ENCODE peak calls at places on chromosomes 7 and 10, in ten cellular contexts. V, P, A, T, Z, B, C, K, G and X are unnamed samples.

GRCh38 chr7:15667999-15668398 is 18.5 kb downstream of the MEOX2 start:
- DNase-seq in A (no peak), C (no peak), B (no peak), V (no peak), G (no peak), P (no peak), Z (no peak), T (no peak), K (no peak), X (no peak)

GRCh38 chr10:3027866-3028265 is 39.5 kb upstream of the PFKP start:
- DNase-seq in T (no peak), G (no peak), B (no peak), Z (no peak), K (no peak), C (no peak), P (no peak), A (no peak), V (no peak), X (no peak)

GRCh38 chr7:105587899-105588690 is 6.8 kb upstream of the EFCAB10 start:
- DNase-seq in T (no peak), B (no peak), Z (peak), V (no peak), K (no peak), G (peak), C (no peak), P (no peak), A (no peak), X (no peak)

GRCh38 chr10:110356628-110357245 is 52.0 kb upstream of the SMNDC1 start:
- DNase-seq in G (no peak), P (no peak), C (no peak), Z (peak), T (peak), A (peak), B (peak), K (no peak), V (peak), X (peak)

GRCh38 chr7:27745064-27745583 is 5.2 kb downstream of the TAX1BP1 start:
- DNase-seq in G (peak), T (no peak), Z (peak), K (peak), P (peak), C (peak), A (peak), B (no peak), V (peak), X (no peak)

GRCh38 chr7:149731207-149731955 is 42.0 kb downstream of the ZNF467 start:
- DNase-seq in V (no peak), P (no peak), G (no peak), A (no peak), C (no peak), Z (no peak), B (no peak), T (no peak), K (no peak), X (no peak)

GRCh38 chr7:109213081-109213480 is 643.4 kb downstream of the DNAJB9 start:
- DNase-seq in Z (no peak), K (no peak), C (no peak), B (no peak), A (no peak), G (no peak), T (no peak), V (no peak), P (no peak), X (no peak)

GRCh38 chr7:1910827-1911226 is 240.8 kb downstream of the ELFN1 start:
- DNase-seq in K (no peak), T (no peak), B (no peak), C (no peak), V (no peak), A (no peak), Z (no peak), G (no peak), P (no peak), X (no peak)

GRCh38 chr10:23094786-23095403 is 484 bp upstream of the MSRB2 start:
- DNase-seq in T (no peak), B (no peak), C (no peak), Z (no peak), A (no peak), P (no peak), K (peak), V (no peak), G (peak), X (no peak)

GRCh38 chr7:133633055-133633454 is 380.2 kb downstream of the EXOC4 start:
- DNase-seq in G (peak), T (no peak), B (no peak), V (peak), A (peak), C (no peak), K (peak), Z (no peak), P (no peak), X (no peak)

GRCh38 chr10:51079766-51080165 is 5.5 kb downstream of the PRKG1 start:
- DNase-seq in Z (no peak), C (no peak), A (no peak), V (no peak), G (no peak), K (no peak), P (no peak), T (no peak), B (no peak), X (no peak)

GRCh38 chr7:17456541-17456940 is 158.1 kb downstream of the AHR start:
- DNase-seq in T (no peak), V (no peak), K (peak), B (no peak), C (no peak), Z (no peak), G (no peak), A (no peak), P (no peak), X (no peak)

GRCh38 chr10:27068217-27068891 is 31.9 kb downstream of the ANKRD26 start:
- DNase-seq in K (no peak), B (no peak), G (no peak), V (no peak), T (no peak), P (no peak), C (no peak), Z (no peak), A (no peak), X (no peak)

GRCh38 chr10:27072436-27073114 is 27.7 kb downstream of the ANKRD26 start:
- DNase-seq in T (no peak), P (no peak), K (no peak), V (no peak), C (no peak), B (no peak), G (no peak), Z (no peak), A (no peak), X (no peak)
- TF ChIP-seq CTCF in T (no peak), P (peak), K (no peak), V (peak), C (peak), B (no peak), G (no peak), Z (no peak), A (no peak), X (no peak)

GRCh38 chr10:61964059-61964709 is 62.7 kb downstream of the ARID5B start:
- DNase-seq in P (no peak), K (no peak), C (no peak), T (no peak), V (no peak), Z (peak), B (no peak), A (no peak), G (no peak), X (no peak)
- TF ChIP-seq CTCF in P (no peak), K (no peak), C (no peak), T (no peak), V (no peak), Z (no peak), B (no peak), A (no peak), G (no peak), X (no peak)

GRCh38 chr10:69022611-69023010 is 34.0 kb downstream of the KIFBP start:
- DNase-seq in T (no peak), P (no peak), C (no peak), A (no peak), Z (no peak), B (no peak), V (no peak), K (no peak), G (no peak), X (no peak)
- TF ChIP-seq CTCF in T (no peak), P (no peak), C (no peak), A (no peak), Z (no peak), B (no peak), V (no peak), K (no peak), G (no peak), X (no peak)

DNA sequence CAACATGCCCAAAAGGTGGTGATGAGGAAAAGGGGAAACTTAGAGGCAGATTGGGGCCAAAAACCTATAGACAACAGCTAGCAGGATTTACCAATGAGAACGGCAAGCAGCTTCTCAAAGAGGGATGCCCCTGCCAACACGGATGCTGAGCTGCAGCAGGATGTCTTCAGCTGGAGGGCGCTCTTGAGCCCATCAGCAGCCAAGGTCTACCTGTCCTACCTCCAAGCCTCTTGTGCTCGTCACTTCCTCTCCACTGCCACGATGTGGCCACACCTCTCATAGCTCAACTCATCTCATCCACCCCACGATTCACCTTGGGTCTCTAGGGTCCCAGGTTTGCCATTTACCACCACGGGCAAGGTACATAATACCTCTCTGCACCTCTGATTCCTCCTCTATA is 36.5 kb downstream of the DLG5 start:
- DNase-seq in P (no peak), G (no peak), C (no peak), V (no peak), B (no peak), A (no peak), K (no peak), Z (no peak), T (no peak), X (no peak)
- TF ChIP-seq CTCF in P (no peak), G (no peak), C (no peak), V (peak), B (peak), A (no peak), K (no peak), Z (no peak), T (no peak), X (no peak)

DNA sequence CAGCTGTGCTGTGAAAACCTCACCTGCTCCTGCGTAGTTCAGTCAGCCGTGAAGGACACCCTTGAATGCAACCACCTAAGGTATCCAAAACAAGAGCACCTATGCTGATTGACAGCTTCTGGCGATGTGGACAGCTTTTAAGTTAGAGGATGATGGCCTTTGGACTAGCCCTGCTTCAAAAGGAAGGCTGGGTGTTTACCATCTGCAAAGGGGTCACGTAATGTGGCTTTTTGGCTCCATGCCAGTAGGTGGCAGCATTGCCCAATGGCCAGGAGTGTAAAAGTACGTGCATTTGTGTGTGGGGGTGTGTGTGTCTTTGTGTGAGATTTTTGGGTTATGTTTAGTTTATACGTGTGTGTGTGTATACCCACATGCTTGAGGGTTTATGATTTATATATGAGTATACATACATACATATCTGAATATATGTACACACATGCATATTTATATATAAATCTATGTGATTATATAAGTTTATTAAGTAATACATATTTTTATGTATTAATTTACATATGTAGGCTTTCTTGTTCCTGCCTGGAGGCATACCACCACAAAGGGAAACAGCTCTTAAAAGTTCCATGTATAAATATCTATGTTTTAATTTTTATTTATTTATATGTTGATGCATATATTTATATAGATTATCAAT is 236.3 kb upstream of the ANKRD30A start:
- DNase-seq in Z (peak), T (no peak), A (peak), P (peak), K (peak), G (peak), V (peak), B (peak), C (no peak), X (peak)
- TF ChIP-seq CTCF in Z (peak), T (no peak), A (peak), P (peak), K (peak), G (no peak), V (peak), B (peak), C (no peak), X (peak)

DNA sequence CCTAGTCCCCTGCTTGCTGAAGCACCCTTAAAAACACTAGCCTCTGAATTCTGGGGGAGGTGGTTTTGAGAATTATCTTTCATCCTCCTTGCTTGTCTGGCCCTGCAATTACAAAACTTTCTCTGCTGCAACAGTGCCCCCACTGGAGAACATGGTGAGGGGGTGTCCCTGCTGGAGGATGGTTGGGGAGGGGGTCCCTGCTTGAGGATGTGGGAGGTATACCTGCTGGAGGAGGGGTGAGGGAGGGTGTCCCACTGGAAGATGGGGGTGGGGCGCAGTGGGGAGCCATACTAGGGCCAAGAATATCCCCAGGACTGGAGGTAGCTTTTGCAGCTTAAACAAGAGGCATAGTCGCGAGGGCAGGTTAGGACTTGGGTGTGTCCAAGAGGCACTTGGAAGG is 3.2 kb upstream of the POLM start:
- DNase-seq in K (no peak), G (no peak), P (no peak), A (no peak), B (no peak), Z (no peak), T (no peak), C (no peak), V (no peak), X (no peak)
- TF ChIP-seq CTCF in K (no peak), G (no peak), P (peak), A (no peak), B (peak), Z (peak), T (no peak), C (peak), V (no peak), X (peak)

DNA sequence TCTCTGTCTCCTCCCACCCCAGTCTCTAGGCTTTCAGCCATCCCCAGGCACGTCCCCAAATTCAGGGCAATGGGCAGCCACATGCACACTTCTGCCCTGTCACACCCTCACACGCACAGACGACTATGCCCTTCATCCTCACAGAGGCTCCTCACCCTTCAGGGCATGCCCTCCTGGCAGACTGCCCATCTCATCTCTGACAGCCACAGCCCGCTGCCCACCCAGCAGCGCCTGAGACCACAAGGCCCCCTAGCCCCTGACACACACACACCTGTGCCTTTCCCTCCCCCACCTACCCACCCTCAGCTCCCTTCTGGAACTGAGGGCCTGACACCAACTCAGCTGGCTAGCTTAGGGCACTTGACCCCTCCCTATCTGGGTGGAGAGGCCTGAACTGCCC is 23.0 kb upstream of the SLC29A3 start:
- DNase-seq in P (no peak), B (no peak), A (no peak), G (no peak), Z (no peak), V (no peak), C (no peak), T (no peak), K (no peak), X (no peak)
- TF ChIP-seq CTCF in P (no peak), B (no peak), A (no peak), G (no peak), Z (no peak), V (no peak), C (no peak), T (no peak), K (no peak), X (no peak)